ENCODE peak calls at places on chromosomes 13 and 19, in eight cellular contexts. W is sciatic nerve; X is substantia nigra; M is DMS 273 treated with DMSO at 0.1 percent for 48 hours; P is ureter; U is T-cell; R is activated naive CD8-positive, alpha-beta T cell treated with anti-CD3 and anti-CD28 coated beads, Interleukin-2, amount 50 U/mL, for 24 hours; H is CD8-positive, alpha-beta T cell. K is an unnamed sample.

GRCh38 chr19:20078696-20079095 is 896 bp downstream of the ZNF90 start:
- DNase-seq in R (peak), M (no peak), H (no peak), W (peak), P (peak), U (no peak), X (no peak), K (no peak)

GRCh38 chr13:50080158-50080855 is 65.1 kb downstream of the KCNRG start:
- DNase-seq in M (no peak), P (no peak), X (no peak), W (peak), U (peak), H (peak), R (peak), K (peak)

GRCh38 chr19:55383789-55384575 is at the start of gene TMEM238:
- DNase-seq in X (no peak), P (peak), W (peak), H (peak), M (no peak), U (no peak), R (peak), K (no peak)

GRCh38 chr13:106343831-106344230 is 191.6 kb downstream of the EFNB2 start:
- DNase-seq in U (no peak), R (no peak), X (no peak), P (no peak), M (no peak), H (no peak), W (no peak), K (no peak)

GRCh38 chr19:7862413-7862951 is 11.7 kb downstream of the PRR36 start:
- DNase-seq in H (peak), X (no peak), M (no peak), U (peak), W (peak), R (peak), P (peak), K (no peak)

GRCh38 chr13:42266464-42266863 is 5.5 kb upstream of the AKAP11 start:
- DNase-seq in M (no peak), H (no peak), W (no peak), U (no peak), R (no peak), P (no peak), X (no peak), K (no peak)

GRCh38 chr19:15195381-15195964 is 5.3 kb downstream of the NOTCH3 start:
- DNase-seq in X (no peak), P (peak), U (no peak), R (peak), W (peak), M (no peak), H (no peak), K (no peak)

GRCh38 chr19:52492201-52492960 is 35.1 kb upstream of the ZNF808 start:
- DNase-seq in X (no peak), H (no peak), P (no peak), W (no peak), R (no peak), U (no peak), M (no peak), K (no peak)

GRCh38 chr19:47369923-47370625 is 21.0 kb downstream of the DHX34 start:
- DNase-seq in X (no peak), H (no peak), R (no peak), M (no peak), P (no peak), W (no peak), U (no peak), K (no peak)

GRCh38 chr13:98556968-98557591 is 19.8 kb downstream of the STK24 start:
- DNase-seq in X (no peak), W (no peak), U (no peak), R (no peak), P (no peak), M (no peak), H (no peak), K (no peak)

GRCh38 chr19:49403404-49404187 is 15.5 kb downstream of the KASH5 start:
- DNase-seq in P (no peak), W (no peak), M (peak), H (no peak), U (no peak), X (no peak), R (no peak), K (no peak)